ENCODE peak calls at places on chromosome 16, in seven cellular contexts. A, B, Z, M, V, O and T are unnamed samples. For H3K9me3, the result is how much of the 10 kb centered on the place peaks cover.

GRCh38 chr16:29148867-29149272 is 164.0 kb downstream of the LAT start:
- DNase-seq in A (no peak), B (no peak), Z (no peak), M (no peak), V (no peak), O (peak), T (peak)

GRCh38 chr16:12215302-12216105 is 239.0 kb downstream of the SNX29 start:
- DNase-seq in A (no peak), B (no peak), Z (no peak), M (peak), V (no peak), O (no peak), T (no peak)

GRCh38 chr16:51968756-51969155 is 578.2 kb downstream of the TOX3 start:
- DNase-seq in A (no peak), B (no peak), Z (no peak), M (no peak), V (no peak), O (no peak), T (no peak)

GRCh38 chr16:69833791-69834282 is 71.7 kb downstream of the WWP2 start:
- DNase-seq in A (peak), B (no peak), Z (peak), M (peak), V (no peak), O (no peak), T (no peak)

GRCh38 chr16:57394444-57394843 is 10.1 kb upstream of the CCL17 start:
- DNase-seq in A (peak), B (no peak), Z (no peak), M (no peak), V (no peak), O (no peak), T (no peak)

GRCh38 chr16:11253995-11254912 is 1.8 kb downstream of the SOCS1 start:
- DNase-seq in A (no peak), B (no peak), Z (no peak), M (no peak), V (no peak), O (no peak), T (no peak)

GRCh38 chr16:85759136-85759535 is 8.2 kb upstream of the C16orf74 start:
- DNase-seq in A (no peak), B (no peak), Z (no peak), M (no peak), V (no peak), O (no peak), T (no peak)

GRCh38 chr16:76676356-76676755 is 399.2 kb downstream of the CNTNAP4 start:
- DNase-seq in A (peak), B (no peak), Z (peak), M (no peak), V (no peak), O (no peak), T (no peak)

GRCh38 chr16:11151156-11151904 is 104.7 kb downstream of the SOCS1 start:
- DNase-seq in A (peak), B (no peak), Z (no peak), M (no peak), V (no peak), O (no peak), T (no peak)

GRCh38 chr16:77849640-77850258 is 61.4 kb downstream of the VAT1L start:
- DNase-seq in A (no peak), B (no peak), Z (no peak), M (no peak), V (no peak), O (no peak), T (no peak)

GRCh38 chr16:79838860-79839259 is 238.3 kb upstream of the MAF start:
- DNase-seq in A (no peak), B (no peak), Z (no peak), M (no peak), V (no peak), O (no peak), T (no peak)

GRCh38 chr16:77336637-77337036 is 98.2 kb downstream of the ADAMTS18 start:
- DNase-seq in A (no peak), B (no peak), Z (no peak), M (peak), V (no peak), O (no peak), T (no peak)

GRCh38 chr16:80369559-80369958 is 171.2 kb upstream of the DYNLRB2 start:
- DNase-seq in A (no peak), B (peak), Z (peak), M (peak), V (peak), O (no peak), T (no peak)

GRCh38 chr16:64459821-64460220 is 662.0 kb downstream of the CDH11 start:
- DNase-seq in A (no peak), B (peak), Z (no peak), M (no peak), V (peak), O (no peak), T (no peak)

GRCh38 chr16:1534021-1535020 is 855 bp downstream of the TMEM204 start:
- DNase-seq in A (no peak), B (no peak), Z (no peak), M (no peak), V (no peak), O (no peak), T (no peak)

GRCh38 chr16:1635070-1635469 is 22.9 kb downstream of the CRAMP1 start:
- DNase-seq in A (no peak), B (no peak), Z (no peak), M (no peak), V (no peak), O (no peak), T (no peak)

GRCh38 chr16:84600343-84601229 is 17.3 kb downstream of the COTL1 start:
- DNase-seq in A (no peak), B (peak), Z (no peak), M (no peak), V (no peak), O (no peak), T (no peak)

GRCh38 chr16:83023640-83024039 is 396.9 kb downstream of the CDH13 start:
- DNase-seq in A (no peak), B (no peak), Z (no peak), M (no peak), V (no peak), O (no peak), T (no peak)
- H3K9me3 ChIP-seq in A (under half), B (under half), Z (under half), M (under half), V (under half), O (under half), T (under half)

DNA sequence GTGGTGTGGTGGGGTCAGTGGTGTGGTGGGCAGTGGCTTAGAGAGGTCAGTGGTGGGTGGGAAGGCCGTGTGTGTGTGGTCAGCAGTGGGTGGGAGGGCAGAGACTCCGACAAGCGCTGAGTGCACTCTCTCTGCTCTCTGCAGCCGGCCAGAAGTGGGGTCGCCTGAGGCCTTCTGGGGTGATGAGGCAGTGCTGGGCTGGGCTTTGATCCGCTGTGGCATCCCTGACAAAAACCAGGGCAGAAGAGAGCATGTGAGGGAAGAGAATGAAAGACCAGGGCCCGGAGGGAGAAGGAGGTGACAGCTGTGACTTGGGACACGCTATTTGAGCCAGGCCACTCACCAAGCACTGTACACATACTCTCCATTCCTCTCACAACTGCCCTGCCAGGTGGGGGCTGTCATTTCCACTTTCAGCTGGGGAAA is 50.8 kb downstream of the NKD1 start:
- DNase-seq in A (no peak), B (no peak), Z (no peak), M (no peak), V (no peak), O (no peak), T (no peak)
- H3K9me3 ChIP-seq in A (under half), B (under half), Z (under half), M (under half), V (under half), O (under half), T (under half)

GRCh38 chr16:67675999-67676398 is 9.4 kb downstream of the C16orf86 start:
- DNase-seq in A (no peak), B (no peak), Z (no peak), M (no peak), V (no peak), O (no peak), T (no peak)
- H3K9me3 ChIP-seq in A (under half), B (under half), Z (under half), M (under half), V (under half), O (under half), T (under half)

GRCh38 chr16:88769617-88770458 is 15.2 kb downstream of the PIEZO1 start:
- DNase-seq in A (peak), B (no peak), Z (peak), M (peak), V (no peak), O (no peak), T (no peak)

GRCh38 chr16:88770459-88771293 is 14.3 kb downstream of the PIEZO1 start:
- DNase-seq in A (peak), B (peak), Z (peak), M (peak), V (peak), O (no peak), T (no peak)

GRCh38 chr16:88767546-88767945 is 17.5 kb downstream of the PIEZO1 start:
- DNase-seq in A (no peak), B (no peak), Z (no peak), M (no peak), V (no peak), O (no peak), T (no peak)

GRCh38 chr16:88766975-88767374 is 18.0 kb downstream of the PIEZO1 start:
- DNase-seq in A (no peak), B (no peak), Z (no peak), M (no peak), V (no peak), O (no peak), T (no peak)

GRCh38 chr16:88768041-88768876 is 16.8 kb downstream of the PIEZO1 start:
- DNase-seq in A (no peak), B (peak), Z (no peak), M (peak), V (no peak), O (no peak), T (no peak)
- H3K9me3 ChIP-seq in A (under half), B (under half), Z (under half), M (under half), V (under half), O (under half), T (under half)

GRCh38 chr16:35146723-35147458 is 1687.5 kb downstream of the TP53TG3F start:
- DNase-seq in A (peak), B (no peak), Z (no peak), M (no peak), V (no peak), O (no peak), T (no peak)
- H3K9me3 ChIP-seq in A (under half), B (under half), Z (under half), M (under half), V (under half), O (under half), T (under half)

GRCh38 chr16:35561346-35561745 is 2101.9 kb downstream of the TP53TG3F start:
- DNase-seq in A (no peak), B (no peak), Z (no peak), M (no peak), V (no peak), O (no peak), T (no peak)
- H3K9me3 ChIP-seq in A (under half), B (under half), Z (under half), M (under half), V (under half), O (under half), T (under half)